ENCODE peak calls at places on chromosomes 1 and 21, in seven cellular contexts. R, F, M, S, T, K and G are unnamed samples. For H3K4me1, the result is how much of the 10 kb centered on the place peaks cover.

GRCh38 chr1:7366955-7367665 is 404.0 kb upstream of the VAMP3 start:
- DNase-seq in M (peak), R (no peak), S (no peak), F (peak), T (no peak), K (no peak), G (no peak)

GRCh38 chr1:92940541-92940940 is 20.7 kb downstream of the DIPK1A start:
- DNase-seq in S (no peak), R (no peak), T (no peak), M (no peak), F (no peak), K (no peak), G (no peak)

GRCh38 chr1:24386241-24386640 is 27.3 kb downstream of the STPG1 start:
- DNase-seq in M (no peak), R (peak), S (no peak), F (no peak), K (no peak), T (no peak), G (no peak)

GRCh38 chr1:19974822-19975416 is 4.5 kb downstream of the PLA2G2A start:
- DNase-seq in S (peak), R (peak), F (peak), M (peak), K (peak), T (peak), G (no peak)

GRCh38 chr1:95281781-95282495 is 47.9 kb downstream of the RWDD3 start:
- DNase-seq in M (no peak), S (no peak), R (no peak), K (no peak), T (no peak), F (no peak), G (no peak)

GRCh38 chr1:32651461-32652073 is 559 bp downstream of the RBBP4 start:
- DNase-seq in M (no peak), K (no peak), S (no peak), T (no peak), F (no peak), R (no peak), G (no peak)

GRCh38 chr21:45147473-45148315 is 73.3 kb downstream of the ADARB1 start:
- DNase-seq in S (no peak), M (no peak), T (no peak), K (no peak), F (no peak), R (no peak), G (no peak)

GRCh38 chr1:117059334-117059677 is 820 bp upstream of the TTF2 start:
- DNase-seq in S (no peak), M (peak), K (no peak), R (no peak), F (peak), T (peak), G (peak)

GRCh38 chr1:42978317-42979036 is 19.8 kb upstream of the SLC2A1 start:
- DNase-seq in T (no peak), M (no peak), K (peak), R (no peak), F (no peak), S (no peak), G (no peak)

GRCh38 chr21:34857874-34858273 is 189.1 kb downstream of the CLIC6 start:
- DNase-seq in R (no peak), S (no peak), F (no peak), T (no peak), K (peak), M (no peak), G (no peak)

GRCh38 chr1:56477164-56478111 is 101.9 kb downstream of the PLPP3 start:
- DNase-seq in R (peak), T (peak), M (peak), F (peak), S (no peak), K (peak), G (peak)

GRCh38 chr1:111015222-111015621 is 51.5 kb upstream of the LRIF1 start:
- DNase-seq in S (no peak), M (no peak), R (no peak), K (no peak), T (no peak), F (no peak), G (no peak)

GRCh38 chr1:220788146-220788545 is 1.4 kb downstream of the MTARC1 start:
- DNase-seq in S (no peak), T (no peak), K (peak), R (peak), M (no peak), F (no peak), G (no peak)

GRCh38 chr1:153515504-153516394 is 20.0 kb downstream of the S100A6 start:
- DNase-seq in F (peak), K (no peak), M (peak), R (no peak), T (no peak), S (peak), G (no peak)

GRCh38 chr1:154975409-154976205 is 1.1 kb downstream of the CKS1B start:
- DNase-seq in S (no peak), F (peak), R (peak), K (peak), M (peak), T (peak), G (peak)

GRCh38 chr1:185813401-185813979 is 79.3 kb downstream of the HMCN1 start:
- DNase-seq in R (peak), M (peak), F (peak), K (peak), S (peak), T (no peak), G (peak)

GRCh38 chr1:30950053-30950452 is 41.5 kb upstream of the SDC3 start:
- DNase-seq in F (no peak), T (no peak), R (no peak), K (no peak), M (no peak), S (no peak), G (no peak)

GRCh38 chr1:168879906-168880734 is 151.1 kb upstream of the DPT start:
- DNase-seq in M (peak), T (no peak), R (peak), K (no peak), S (no peak), F (peak), G (no peak)

GRCh38 chr1:174999926-175000696 is at the start of gene CACYBP:
- DNase-seq in S (no peak), T (peak), F (no peak), R (peak), K (peak), M (no peak), G (peak)

GRCh38 chr1:58780586-58781452 is 3.0 kb downstream of the JUN start:
- DNase-seq in S (no peak), R (peak), F (no peak), M (peak), K (peak), T (no peak), G (no peak)

GRCh38 chr1:7755448-7755847 is 15.6 kb upstream of the VAMP3 start:
- DNase-seq in R (peak), K (peak), F (no peak), S (no peak), T (no peak), M (no peak), G (no peak)

GRCh38 chr1:212902054-212902453 is 44.0 kb downstream of the FLVCR1 start:
- DNase-seq in K (no peak), T (no peak), F (no peak), S (no peak), M (no peak), R (no peak), G (no peak)

GRCh38 chr1:112893288-112894009 is 62.5 kb downstream of the SLC16A1 start:
- DNase-seq in F (no peak), R (no peak), T (no peak), S (no peak), M (no peak), K (peak), G (no peak)

GRCh38 chr1:77250126-77250525 is 30.9 kb upstream of the PIGK start:
- DNase-seq in F (no peak), S (no peak), M (no peak), R (no peak), K (no peak), T (no peak), G (no peak)

GRCh38 chr1:244280859-244281258 is 170.8 kb downstream of the ADSS2 start:
- DNase-seq in T (no peak), S (no peak), F (no peak), K (no peak), M (no peak), R (peak), G (no peak)

GRCh38 chr1:57976218-57976617 is 552.4 kb upstream of the DAB1 start:
- DNase-seq in K (no peak), R (no peak), M (no peak), F (no peak), T (no peak), S (no peak), G (no peak)

GRCh38 chr21:32256873-32257620 is 21.8 kb downstream of the MIS18A start:
- DNase-seq in R (peak), T (peak), S (no peak), F (peak), K (peak), M (peak), G (peak)

GRCh38 chr1:48177257-48177656 is 45.3 kb upstream of the SLC5A9 start:
- DNase-seq in T (no peak), M (no peak), K (peak), S (no peak), F (no peak), R (no peak), G (no peak)

GRCh38 chr1:232381676-232382075 is 248.3 kb downstream of the SIPA1L2 start:
- DNase-seq in R (peak), F (no peak), S (no peak), M (no peak), K (no peak), T (no peak), G (no peak)

GRCh38 chr1:3511306-3511705 is 56.8 kb downstream of the ARHGEF16 start:
- DNase-seq in S (no peak), K (no peak), M (no peak), F (no peak), T (no peak), R (no peak), G (no peak)

GRCh38 chr1:3509721-3510120 is 55.3 kb downstream of the ARHGEF16 start:
- DNase-seq in F (no peak), M (no peak), T (no peak), R (no peak), K (no peak), S (no peak), G (no peak)

GRCh38 chr1:3510136-3510955 is 55.9 kb downstream of the ARHGEF16 start:
- DNase-seq in S (no peak), M (no peak), K (no peak), T (no peak), R (no peak), F (no peak), G (no peak)

GRCh38 chr1:3510956-3511250 is 56.4 kb downstream of the ARHGEF16 start:
- DNase-seq in F (no peak), S (no peak), R (no peak), K (no peak), M (no peak), T (no peak), G (no peak)

GRCh38 chr1:3511856-3512255 is 57.4 kb downstream of the ARHGEF16 start:
- DNase-seq in R (no peak), M (no peak), F (no peak), K (no peak), S (no peak), T (no peak), G (no peak)
- H3K4me1 ChIP-seq in R (under half), M (under half), F (under half), K (under half), S (under half), T (under half), G (under half)

DNA sequence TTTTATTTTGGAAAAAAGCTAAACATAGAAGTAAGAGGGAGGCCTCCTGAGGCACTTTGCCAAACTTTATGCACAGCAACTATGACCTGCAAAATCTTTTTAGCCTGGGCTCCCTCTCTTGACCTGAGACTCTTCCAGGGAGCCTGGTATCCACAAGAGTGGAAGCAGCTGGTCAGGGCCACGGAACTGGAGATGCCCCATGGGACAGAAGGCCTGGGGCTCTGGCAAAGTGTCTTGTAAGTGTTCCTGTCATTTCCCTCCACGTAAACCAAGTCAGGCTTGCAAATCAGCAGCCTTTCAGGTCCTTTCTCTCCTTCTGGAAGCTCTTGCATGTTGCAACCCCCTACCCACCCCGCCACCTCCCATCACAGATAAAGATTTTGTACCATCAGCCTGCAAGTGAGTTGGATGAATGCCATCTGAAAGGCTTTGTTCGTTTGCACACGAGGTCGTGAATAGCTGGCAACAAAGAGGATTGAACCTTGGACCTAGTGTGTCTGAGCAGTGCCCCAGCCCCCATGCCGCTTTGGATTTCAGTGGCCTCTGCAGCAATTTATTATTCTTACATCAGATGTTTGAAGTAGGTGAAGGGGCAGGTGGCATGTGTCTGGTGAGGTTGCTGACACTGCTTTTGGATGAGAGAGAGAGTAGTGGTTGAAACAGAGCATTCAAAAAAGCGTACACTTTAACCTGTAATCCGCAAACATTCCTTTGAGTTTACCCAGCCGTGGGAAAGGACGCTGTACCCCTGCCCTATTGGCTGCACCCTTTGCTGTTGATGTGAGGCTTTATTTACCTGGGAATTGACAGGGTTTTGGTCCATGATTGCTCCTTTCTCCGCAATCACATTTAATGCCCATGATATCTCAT is 91.6 kb downstream of the GALNT2 start:
- DNase-seq in S (no peak), F (peak), R (no peak), M (peak), T (no peak), K (no peak), G (no peak)
- H3K4me1 ChIP-seq in S (under half), F (under half), R (under half), M (under half), T (half or more), K (under half), G (under half)

DNA sequence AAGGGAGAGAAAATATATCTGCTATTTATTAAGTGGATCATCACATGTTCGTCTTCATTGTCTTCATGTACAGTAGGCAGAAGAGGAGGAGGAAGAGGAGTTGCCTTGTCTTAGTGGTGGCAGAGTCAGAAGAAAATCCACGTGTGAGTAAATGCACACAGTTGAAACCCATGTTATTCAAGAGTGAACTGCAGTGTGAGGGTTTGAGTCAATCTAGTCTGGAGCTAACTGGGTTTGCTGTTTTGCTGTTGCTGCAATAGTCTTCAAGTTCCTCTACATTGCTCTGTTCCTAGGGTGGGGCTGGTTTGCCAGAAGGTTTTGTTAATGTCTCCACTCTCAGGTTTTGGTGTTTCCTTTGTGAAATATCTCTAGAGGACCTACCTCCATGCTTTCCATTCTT is 3.1 kb upstream of the CD1A start:
- DNase-seq in K (no peak), F (no peak), R (no peak), S (no peak), M (no peak), T (no peak), G (no peak)
- H3K4me1 ChIP-seq in K (under half), F (under half), R (under half), S (under half), M (under half), T (under half), G (under half)

GRCh38 chr1:200379940-200380588 is 29.8 kb downstream of the ZNF281 start:
- DNase-seq in R (no peak), K (no peak), S (no peak), T (no peak), F (no peak), M (no peak), G (no peak)

GRCh38 chr1:200381256-200381980 is 28.4 kb downstream of the ZNF281 start:
- DNase-seq in T (no peak), F (no peak), R (no peak), M (no peak), S (peak), K (no peak), G (no peak)

GRCh38 chr1:200378096-200378495 is 31.7 kb downstream of the ZNF281 start:
- DNase-seq in S (no peak), T (no peak), K (no peak), R (no peak), M (no peak), F (no peak), G (no peak)

GRCh38 chr1:200380589-200381021 is 29.2 kb downstream of the ZNF281 start:
- DNase-seq in M (no peak), K (no peak), S (no peak), F (no peak), R (no peak), T (no peak), G (no peak)

GRCh38 chr1:200379431-200379755 is 30.4 kb downstream of the ZNF281 start:
- DNase-seq in M (peak), T (no peak), R (peak), S (peak), K (no peak), F (no peak), G (no peak)
- H3K4me1 ChIP-seq in M (under half), T (under half), R (under half), S (half or more), K (under half), F (under half), G (under half)

GRCh38 chr1:44631647-44632510 is 42.4 kb downstream of the TMEM53 start:
- DNase-seq in K (peak), M (peak), R (peak), S (peak), F (peak), T (peak), G (peak)
- H3K4me1 ChIP-seq in K (under half), M (under half), R (under half), S (under half), F (under half), T (under half), G (under half)

GRCh38 chr1:1434131-1434811 is 1.2 kb upstream of the VWA1 start:
- DNase-seq in R (peak), F (peak), M (no peak), K (peak), S (no peak), T (no peak), G (no peak)
- H3K4me1 ChIP-seq in R (under half), F (half or more), M (half or more), K (under half), S (under half), T (under half), G (half or more)

GRCh38 chr1:205804605-205805004 is 8.4 kb downstream of the SLC41A1 start:
- DNase-seq in R (no peak), S (no peak), K (no peak), F (no peak), M (no peak), T (no peak), G (no peak)

GRCh38 chr1:205802060-205802459 is 10.9 kb downstream of the SLC41A1 start:
- DNase-seq in S (no peak), R (no peak), K (no peak), T (no peak), M (no peak), F (no peak), G (no peak)

GRCh38 chr1:205809469-205809868 is 3.5 kb downstream of the SLC41A1 start:
- DNase-seq in S (no peak), M (no peak), T (no peak), R (no peak), K (no peak), F (no peak), G (no peak)

GRCh38 chr1:205800973-205801703 is 11.9 kb downstream of the SLC41A1 start:
- DNase-seq in M (no peak), R (no peak), T (no peak), S (no peak), K (no peak), F (no peak), G (no peak)

DNA sequence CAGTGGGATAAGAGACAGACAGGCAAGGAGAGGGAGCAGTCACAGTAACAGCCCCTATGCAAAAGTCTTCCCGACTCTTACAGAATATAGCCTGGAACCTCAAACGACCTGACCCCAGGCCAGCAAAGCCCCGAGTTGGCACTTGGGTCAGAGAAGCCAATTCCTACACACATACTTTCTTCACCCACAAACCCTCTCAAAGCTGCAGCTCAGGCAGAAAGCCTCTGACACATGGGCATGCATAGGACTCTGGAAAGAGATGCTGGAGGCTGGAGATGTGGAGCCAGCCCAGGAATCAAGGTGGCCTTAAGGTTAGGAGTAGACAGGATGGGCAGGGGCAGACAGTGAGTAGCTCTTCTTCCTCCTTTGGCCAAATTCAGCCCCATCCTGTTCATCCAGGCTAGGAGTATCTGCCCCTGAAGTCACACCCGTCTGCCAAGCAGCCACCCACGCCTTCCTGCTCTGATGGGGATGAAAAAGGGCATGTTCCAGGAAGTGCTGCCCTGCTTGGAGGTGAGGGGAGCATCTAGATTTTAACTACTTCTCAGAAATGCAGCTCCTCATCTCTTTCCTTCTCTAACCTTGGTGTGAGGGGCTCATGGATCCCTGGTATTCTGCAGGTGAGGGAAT is 7.8 kb downstream of the SLC41A1 start:
- DNase-seq in F (no peak), S (no peak), K (no peak), M (no peak), R (no peak), T (no peak), G (no peak)
- H3K4me1 ChIP-seq in F (under half), S (under half), K (under half), M (under half), R (under half), T (half or more), G (half or more)

DNA sequence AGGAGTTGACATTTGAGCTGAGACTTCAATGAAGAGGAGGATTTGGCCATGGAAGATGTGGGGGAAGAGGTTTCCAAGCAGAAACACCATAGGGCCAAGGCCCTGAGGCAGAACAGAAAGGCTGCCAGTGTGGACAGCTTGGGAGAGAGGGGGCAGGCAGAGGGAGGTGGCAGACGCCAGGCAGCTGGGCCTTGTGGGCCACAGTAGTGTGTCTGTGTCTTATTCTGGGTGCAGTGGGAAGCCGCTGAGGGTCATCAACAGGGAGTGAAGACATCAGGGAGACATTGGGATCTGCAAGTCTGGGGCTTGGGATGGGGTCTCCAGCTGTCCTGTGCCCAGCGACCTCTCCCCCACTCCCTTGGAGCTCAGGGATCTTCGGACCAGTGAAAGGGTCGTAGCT is 96.8 kb downstream of the LACTBL1 start:
- DNase-seq in T (no peak), M (no peak), S (no peak), R (no peak), F (no peak), K (no peak), G (no peak)
- H3K4me1 ChIP-seq in T (under half), M (under half), S (under half), R (under half), F (under half), K (under half), G (under half)

GRCh38 chr1:180929389-180929788 is 16.7 kb downstream of the KIAA1614 start:
- DNase-seq in R (no peak), K (no peak), T (no peak), F (no peak), S (no peak), M (no peak), G (no peak)

GRCh38 chr1:180928272-180929230 is 15.9 kb downstream of the KIAA1614 start:
- DNase-seq in R (no peak), K (no peak), S (no peak), M (no peak), T (no peak), F (no peak), G (no peak)

GRCh38 chr1:180926164-180926981 is 13.7 kb downstream of the KIAA1614 start:
- DNase-seq in F (no peak), T (peak), K (no peak), R (peak), S (no peak), M (peak), G (no peak)

GRCh38 chr1:180927348-180927747 is 14.7 kb downstream of the KIAA1614 start:
- DNase-seq in S (no peak), K (no peak), T (no peak), R (no peak), M (no peak), F (no peak), G (no peak)

GRCh38 chr1:180927841-180928240 is 15.1 kb downstream of the KIAA1614 start:
- DNase-seq in R (no peak), T (no peak), M (no peak), F (no peak), S (no peak), K (no peak), G (no peak)
- H3K4me1 ChIP-seq in R (half or more), T (under half), M (under half), F (under half), S (under half), K (under half), G (under half)